ENCODE peak calls at places on chromosomes 4 and X, in four cellular contexts. J, R, M and C are unnamed samples.

GRCh38 chrX:152600853-152601635 is 36.7 kb upstream of the GABRQ start:
- DNase-seq in R (no peak), J (no peak), M (no peak), C (no peak)

GRCh38 chr4:46839128-46839527 is 69.9 kb downstream of the COX7B2 start:
- DNase-seq in R (no peak), J (no peak), M (no peak), C (no peak)

GRCh38 chrX:130443883-130444282 is 42.1 kb downstream of the RBMX2 start:
- DNase-seq in R (no peak), J (no peak), M (no peak), C (no peak)

GRCh38 chr4:52640808-52641595 is 18.1 kb downstream of the USP46 start:
- DNase-seq in R (no peak), J (peak; percentile 15), M (no peak), C (no peak)

GRCh38 chr4:93157984-93158383 is 670.6 kb upstream of the ATOH1 start:
- DNase-seq in J (no peak), M (no peak), R (no peak), C (no peak)

GRCh38 chr4:163681208-163681821 is 186.8 kb downstream of the TMA16 start:
- DNase-seq in R (no peak), J (no peak), M (peak; percentile 80), C (peak; percentile 7)

GRCh38 chrX:56600141-56600540 is 36.7 kb downstream of the UBQLN2 start:
- DNase-seq in R (no peak), M (no peak), J (no peak), C (no peak)

GRCh38 chr4:184420881-184421416 is 53.4 kb downstream of the IRF2 start:
- DNase-seq in J (no peak), R (no peak), M (no peak), C (no peak)

GRCh38 chrX:132292753-132293152 is 73.5 kb upstream of the RAP2C start:
- DNase-seq in J (peak; percentile 62), M (peak; percentile 72), R (peak; percentile 16), C (peak; percentile 11)

DNA sequence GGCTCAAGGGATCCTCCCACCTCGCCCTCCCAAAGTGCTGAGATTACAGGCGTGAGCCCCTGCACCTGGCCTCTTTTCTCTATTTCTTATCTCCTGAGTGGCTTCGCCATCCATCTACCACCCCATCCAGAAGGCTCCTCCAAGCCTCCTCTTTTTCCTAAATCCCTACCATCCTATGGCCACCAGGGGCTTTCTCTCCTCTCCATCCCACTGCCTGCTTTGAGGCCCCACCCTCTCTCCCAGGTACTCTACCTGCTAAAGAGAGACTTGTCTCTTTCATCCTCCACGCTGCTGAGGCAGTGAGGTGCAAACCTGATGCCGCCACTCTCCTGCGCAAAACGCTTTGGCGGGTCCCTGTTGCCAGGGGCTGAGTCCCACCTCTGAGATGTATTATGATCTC is 7.0 kb downstream of the RS1 start:
- DNase-seq in J (no peak), M (no peak), R (no peak), C (no peak)
- TF ChIP-seq CTCF in J (no peak), M (no peak), R (no peak), C (no peak)

GRCh38 chr4:67570537-67570936 is 12.0 kb downstream of the STAP1 start:
- DNase-seq in R (no peak), J (no peak), M (no peak), C (no peak)
- H3K4me3 ChIP-seq in R (no peak overlapping the region), J (no peak overlapping the region), M (no peak overlapping the region), C (no peak overlapping the region)

GRCh38 chrX:109914114-109914849 is 88.6 kb upstream of the TMEM164 start:
- DNase-seq in M (no peak), R (no peak), J (no peak), C (no peak)

DNA sequence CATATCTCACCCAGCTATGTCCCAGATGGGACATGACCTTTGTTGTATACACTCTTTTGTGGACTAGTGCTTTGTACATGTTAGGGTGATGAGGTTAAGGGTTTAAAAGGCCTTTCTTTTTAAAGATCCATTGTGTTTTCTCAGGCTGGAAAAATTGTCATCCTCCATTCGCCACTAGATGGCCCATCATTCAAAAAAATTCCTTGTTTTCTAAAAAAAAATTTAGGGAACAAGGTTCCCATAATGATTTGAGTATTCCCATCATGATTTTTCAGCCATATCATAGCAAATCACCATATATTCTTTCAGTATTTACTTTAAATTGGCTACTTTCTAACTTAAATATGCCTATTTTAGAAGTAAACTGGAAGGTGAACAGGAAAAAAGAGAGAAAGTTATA is 91.9 kb upstream of the TMEM164 start:
- DNase-seq in J (no peak), R (no peak), M (no peak), C (no peak)
- TF ChIP-seq CTCF in J (peak; percentile 59), R (peak; percentile 30), M (peak; percentile 55), C (peak; percentile 24)

DNA sequence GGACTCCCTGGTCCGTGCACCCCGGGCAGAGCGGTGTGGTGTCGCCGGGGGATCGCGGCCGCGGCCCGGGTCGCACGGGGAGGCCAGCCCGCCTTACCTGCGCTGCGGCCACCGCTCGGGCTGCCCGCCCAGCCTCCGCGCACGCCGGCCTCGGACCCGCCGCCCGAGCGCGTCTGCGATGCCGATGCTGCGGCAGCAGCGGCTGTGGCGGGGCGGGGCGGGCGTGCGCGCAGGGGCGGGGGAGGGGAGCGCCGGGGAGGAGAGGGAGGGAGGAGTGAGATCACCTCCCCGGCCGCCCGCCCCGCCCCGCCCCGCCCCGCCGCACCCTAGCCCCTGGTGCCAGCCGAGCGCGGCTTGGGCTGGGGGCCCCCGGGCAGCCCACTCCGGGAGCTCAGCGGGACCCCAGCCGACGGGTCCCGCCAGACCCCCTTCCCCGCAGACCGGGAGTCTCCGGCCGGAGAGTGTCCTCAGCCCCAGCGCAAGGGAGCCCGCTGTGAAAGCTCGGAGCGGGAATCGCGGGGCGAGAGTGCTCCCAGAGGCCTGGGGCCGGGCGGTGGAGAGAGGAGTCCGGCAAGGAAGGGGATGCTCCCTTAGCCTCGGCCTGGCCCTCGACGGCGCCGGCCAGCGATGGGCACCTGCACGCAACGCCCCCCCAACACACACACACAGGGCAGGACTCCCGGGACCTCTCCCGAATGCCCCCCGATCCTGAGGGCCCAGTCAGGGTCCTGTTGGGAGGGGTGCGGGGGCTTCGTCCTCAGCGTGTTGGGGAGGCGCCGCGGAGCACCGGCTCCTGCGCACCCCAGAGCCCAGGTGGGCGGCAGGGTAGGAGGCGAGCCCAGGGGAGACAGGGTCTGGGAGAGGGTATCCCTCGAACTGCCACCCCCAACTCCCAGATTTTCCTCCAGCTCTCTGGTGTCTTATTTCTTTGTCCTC is at the start of gene L1CAM:
- DNase-seq in J (no peak), M (no peak), R (no peak), C (no peak)
- H3K4me3 ChIP-seq in J (no peak within 1 kb of the TSS), M (no peak within 1 kb of the TSS), R (no peak within 1 kb of the TSS), C (no peak within 1 kb of the TSS)

DNA sequence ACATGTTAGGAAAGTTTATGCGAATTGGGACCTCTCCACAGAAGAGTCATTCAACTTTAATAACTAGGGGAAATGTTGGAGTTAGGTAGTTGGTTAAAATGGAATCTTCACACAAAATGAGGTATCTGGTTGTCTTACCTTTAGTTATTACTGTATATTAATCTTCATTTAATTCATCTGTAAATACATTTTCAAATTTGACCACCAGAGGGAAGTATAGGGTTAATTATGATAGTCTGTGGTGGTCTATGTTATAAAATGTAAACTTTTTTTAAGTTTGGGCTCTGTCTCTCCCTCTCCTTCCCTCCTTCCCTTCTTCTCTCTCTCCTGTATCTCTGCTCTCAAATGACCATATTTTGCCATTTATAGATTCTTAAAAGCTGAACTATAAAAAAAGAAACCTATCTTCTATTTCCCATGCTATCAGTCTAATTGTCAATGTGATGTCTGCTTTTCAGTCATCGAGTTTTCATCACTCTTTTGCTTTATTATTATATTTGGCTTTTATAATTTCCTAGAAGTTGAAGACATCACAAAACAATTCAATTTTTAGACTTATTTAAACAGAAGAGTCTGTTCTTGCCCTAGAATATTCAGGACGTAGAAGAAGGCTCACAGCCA is 49.8 kb downstream of the TMEM144 start:
- DNase-seq in R (peak; percentile 19), J (peak; percentile 18), M (peak; percentile 40), C (no peak)
- TF ChIP-seq CTCF in R (no peak), J (peak; percentile 56), M (peak; percentile 58), C (peak; percentile 18)

GRCh38 chr4:84968936-84969335 is 2.4 kb upstream of the WDFY3 start:
- DNase-seq in M (no peak), J (no peak), R (no peak), C (no peak)

GRCh38 chr4:84965558-84966381 is 720 bp downstream of the WDFY3 start:
- DNase-seq in M (peak; percentile 82), J (peak; percentile 38), R (no peak), C (no peak)

GRCh38 chr4:84967292-84967651 is 782 bp upstream of the WDFY3 start:
- DNase-seq in J (peak; percentile 40), M (no peak), R (no peak), C (no peak)

GRCh38 chr4:84964995-84965557 is 1.4 kb downstream of the WDFY3 start:
- DNase-seq in R (no peak), J (no peak), M (no peak), C (no peak)

GRCh38 chr4:84966382-84967291 is at the start of gene WDFY3:
- DNase-seq in R (peak; percentile 63), J (peak; percentile 90), M (peak; percentile 92), C (no peak)
- H3K4me3 ChIP-seq in R (peak within 1 kb of the TSS; percentile 74), J (peak within 1 kb of the TSS; percentile 72), M (peak within 1 kb of the TSS; percentile 48), C (peak within 1 kb of the TSS; percentile 73)

GRCh38 chr4:152956167-152956566 is 20.0 kb downstream of the FHDC1 start:
- DNase-seq in J (no peak), R (no peak), M (no peak), C (no peak)

GRCh38 chr4:152959080-152959479 is 23.0 kb downstream of the FHDC1 start:
- DNase-seq in M (no peak), J (no peak), R (no peak), C (no peak)

GRCh38 chr4:152961041-152961751 is 25.1 kb downstream of the FHDC1 start:
- DNase-seq in M (no peak), J (no peak), R (no peak), C (no peak)

GRCh38 chr4:152956650-152957436 is 20.7 kb downstream of the FHDC1 start:
- DNase-seq in R (no peak), J (no peak), M (peak; percentile 71), C (no peak)

DNA sequence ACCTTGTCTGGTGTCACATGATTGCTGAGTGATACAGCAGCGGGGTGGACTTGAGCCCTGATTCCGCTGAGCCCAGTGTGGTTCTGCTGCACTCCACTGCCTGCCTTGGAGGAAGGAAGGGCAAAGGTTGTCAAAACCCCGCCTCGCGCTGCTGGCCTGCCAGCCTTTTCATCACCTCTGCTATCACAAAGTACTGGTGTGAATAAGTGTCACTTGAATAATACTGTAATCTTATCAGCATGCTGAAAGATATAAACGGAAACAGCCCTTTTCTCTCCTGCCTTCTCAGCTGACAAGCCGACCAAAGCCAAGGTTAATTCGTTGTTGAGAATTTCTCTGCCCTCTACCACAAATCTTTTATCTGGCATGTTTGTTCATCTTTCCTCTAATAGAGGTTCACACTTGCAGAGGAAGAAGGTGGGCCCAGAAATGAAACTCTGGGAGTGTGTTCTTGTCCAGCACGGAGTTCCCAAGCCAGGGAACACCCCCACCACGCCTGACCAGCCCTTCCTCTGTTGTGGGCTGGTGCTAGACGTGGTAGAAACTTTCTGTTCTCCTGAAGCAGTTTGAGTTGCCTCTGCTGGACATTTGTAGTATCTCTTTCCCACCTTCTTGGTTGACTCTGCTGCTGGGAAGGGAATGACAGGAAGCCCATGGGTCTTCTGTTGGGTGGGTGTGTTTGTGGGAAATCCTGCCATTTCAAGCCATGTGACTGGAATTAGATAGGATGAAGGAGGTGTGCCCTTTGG is 21.5 kb downstream of the FHDC1 start:
- DNase-seq in J (no peak), R (no peak), M (peak; percentile 78), C (no peak)
- TF ChIP-seq CTCF in J (no peak), R (no peak), M (peak; percentile 5), C (no peak)

DNA sequence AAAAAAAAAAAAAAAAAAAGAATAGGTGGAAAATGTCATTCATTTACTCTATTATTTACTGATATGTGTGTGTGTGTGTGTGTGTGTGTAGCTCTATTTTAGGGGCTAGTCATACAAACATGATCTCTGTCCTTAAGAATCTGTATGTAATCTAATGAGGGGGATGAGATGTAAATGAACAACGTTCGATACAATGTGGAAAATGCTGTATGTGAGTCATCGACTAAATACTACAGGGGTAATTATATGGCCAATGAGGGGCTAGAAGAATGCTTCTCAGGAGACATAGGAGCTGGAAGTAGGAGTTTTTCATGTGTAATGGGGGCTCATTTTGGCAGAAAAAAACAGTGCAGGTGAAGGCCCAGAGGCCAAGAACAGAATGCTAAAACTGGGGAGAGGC is 41.9 kb downstream of the LEF1 start:
- DNase-seq in R (no peak), J (no peak), M (no peak), C (no peak)
- H3K4me3 ChIP-seq in R (no peak overlapping the region), J (no peak overlapping the region), M (no peak overlapping the region), C (no peak overlapping the region)